ENCODE peak calls at places on chromosomes 11 and 22, in seven cellular contexts. D is naive thymus-derived CD8-positive, alpha-beta T cell; T is stimulated activated CD4-positive, alpha-beta T cell treated with anti-CD3 and anti-CD28 coated beads, Interleukin-2, amount 100 ng/mL, for 48 hours; A is body of pancreas; F is sciatic nerve; K is T-cell; P is T1000. N is an unnamed sample.

GRCh38 chr11:44829838-44830237 is 103.1 kb downstream of the TSPAN18 start:
- DNase-seq in K (no peak), P (no peak), D (no peak), F (no peak), T (no peak), A (no peak), N (no peak)

GRCh38 chr11:119759324-119759723 is 30.3 kb upstream of the NECTIN1 start:
- DNase-seq in A (no peak), P (no peak), F (no peak), D (no peak), T (no peak), K (no peak), N (peak; percentile 54)

GRCh38 chr11:128714881-128715280 is 21.0 kb downstream of the FLI1 start:
- DNase-seq in P (peak; percentile 28), K (no peak), A (no peak), D (no peak), T (no peak), F (no peak), N (no peak)

GRCh38 chr11:75429902-75430691 is 2.9 kb downstream of the KLHL35 start:
- DNase-seq in D (peak; percentile 36), P (peak; percentile 39), F (no peak), T (peak; percentile 40), K (peak; percentile 48), A (peak; percentile 68), N (no peak)

GRCh38 chr11:124843616-124843910 is 21.7 kb upstream of the ROBO3 start:
- DNase-seq in F (no peak), P (no peak), D (no peak), T (no peak), A (no peak), K (no peak), N (no peak)

GRCh38 chr11:64323373-64323772 is 5.5 kb downstream of the PRDX5 start:
- DNase-seq in F (no peak), K (no peak), D (no peak), A (no peak), P (no peak), T (no peak), N (peak; percentile 45)

GRCh38 chr11:62452839-62453468 is 34.1 kb downstream of the SCGB1A1 start:
- DNase-seq in P (no peak), F (no peak), D (no peak), T (no peak), A (no peak), K (no peak), N (no peak)

GRCh38 chr11:33701302-33701701 is 676 bp upstream of the C11orf91 start:
- DNase-seq in D (no peak), A (no peak), T (no peak), F (no peak), P (no peak), K (no peak), N (no peak)

GRCh38 chr11:65662802-65663633 is at the start of gene RELA:
- DNase-seq in P (peak; percentile 96), K (peak; percentile 83), A (peak; percentile 93), D (peak; percentile 90), F (peak; percentile 98), T (peak; percentile 82), N (peak; percentile 95)

GRCh38 chr22:46124383-46125144 is 25.8 kb upstream of the PPARA start:
- DNase-seq in D (no peak), P (no peak), F (no peak), K (no peak), T (no peak), A (no peak), N (no peak)

GRCh38 chr11:129749141-129749540 is 66.5 kb upstream of the TMEM45B start:
- DNase-seq in A (no peak), D (no peak), T (no peak), F (no peak), K (no peak), P (no peak), N (no peak)

GRCh38 chr11:66840317-66841091 is 2.7 kb upstream of the RCE1 start:
- DNase-seq in D (no peak), T (no peak), P (no peak), A (no peak), K (no peak), F (no peak), N (no peak)

GRCh38 chr11:107859459-107860239 is 1.1 kb upstream of the SLC35F2 start:
- DNase-seq in A (peak; percentile 35), D (no peak), P (no peak), T (peak; percentile 24), F (peak; percentile 62), K (no peak), N (peak; percentile 59)

GRCh38 chr11:72762641-72763304 is 10.6 kb upstream of the ARAP1 start:
- DNase-seq in A (no peak), F (no peak), D (no peak), P (no peak), K (no peak), T (no peak), N (no peak)

GRCh38 chr11:19345848-19346681 is 105.3 kb upstream of the E2F8 start:
- DNase-seq in D (no peak), K (no peak), P (no peak), A (no peak), F (no peak), T (no peak), N (no peak)

GRCh38 chr11:45213316-45213665 is 66.9 kb downstream of the PRDM11 start:
- DNase-seq in T (no peak), K (no peak), F (no peak), D (no peak), P (no peak), A (no peak), N (no peak)

GRCh38 chr11:28466506-28466905 is 358.3 kb downstream of the METTL15 start:
- DNase-seq in A (no peak), T (no peak), K (no peak), P (no peak), F (no peak), D (no peak), N (no peak)